ENCODE peak calls at places on chromosomes 12 and 14, in ten cellular contexts. One of them, this sample, is unnamed.

GRCh38 chr12:52533686-52534470 is 13.7 kb upstream of the KRT5 start:
- DNase-seq in A549: no peak
- DNase-seq in transverse colon: no peak
- DNase-seq in kidney epithelial cell: no peak
- DNase-seq in neural progenitor cell: no peak
- DNase-seq in GM13977: no peak
- DNase-seq in lower lobe of right lung: no peak
- DNase-seq in omental fat pad: no peak
- DNase-seq in fibroblast of pulmonary artery: no peak
- DNase-seq in fibroblast of mammary gland: no peak
- DNase-seq in this sample: no peak

GRCh38 chr12:20602671-20603402 is 92.3 kb upstream of the SLCO1C1 start:
- DNase-seq in fibroblast of mammary gland: peak; percentile 84
- DNase-seq in omental fat pad: no peak
- DNase-seq in transverse colon: no peak
- DNase-seq in kidney epithelial cell: peak; percentile 48
- DNase-seq in A549: peak; percentile 18
- DNase-seq in GM13977: no peak
- DNase-seq in lower lobe of right lung: no peak
- DNase-seq in fibroblast of pulmonary artery: peak; percentile 62
- DNase-seq in neural progenitor cell: no peak
- DNase-seq in this sample: no peak

GRCh38 chr14:93736378-93737014 is 51.8 kb downstream of the PRIMA1 start:
- DNase-seq in GM13977: peak; percentile 57
- DNase-seq in omental fat pad: no peak
- DNase-seq in fibroblast of pulmonary artery: no peak
- DNase-seq in transverse colon: no peak
- DNase-seq in neural progenitor cell: peak; percentile 49
- DNase-seq in fibroblast of mammary gland: no peak
- DNase-seq in A549: peak; percentile 45
- DNase-seq in lower lobe of right lung: no peak
- DNase-seq in kidney epithelial cell: no peak
- DNase-seq in this sample: no peak

GRCh38 chr12:93645702-93646101 is 31.5 kb upstream of the CRADD start:
- DNase-seq in fibroblast of mammary gland: peak; percentile 57
- DNase-seq in lower lobe of right lung: no peak
- DNase-seq in A549: no peak
- DNase-seq in kidney epithelial cell: no peak
- DNase-seq in GM13977: no peak
- DNase-seq in neural progenitor cell: no peak
- DNase-seq in omental fat pad: no peak
- DNase-seq in transverse colon: no peak
- DNase-seq in fibroblast of pulmonary artery: peak; percentile 30
- DNase-seq in this sample: no peak

GRCh38 chr12:121334513-121335343 is 17.5 kb downstream of the ANAPC5 start:
- DNase-seq in fibroblast of mammary gland: peak; percentile 82
- DNase-seq in GM13977: peak; percentile 65
- DNase-seq in omental fat pad: no peak
- DNase-seq in transverse colon: no peak
- DNase-seq in A549: peak; percentile 75
- DNase-seq in fibroblast of pulmonary artery: peak; percentile 86
- DNase-seq in kidney epithelial cell: peak; percentile 50
- DNase-seq in neural progenitor cell: peak; percentile 72
- DNase-seq in lower lobe of right lung: no peak
- DNase-seq in this sample: peak; percentile 46

GRCh38 chr12:4562034-4562657 is at the start of gene DYRK4:
- DNase-seq in neural progenitor cell: peak; percentile 98
- DNase-seq in transverse colon: peak; percentile 92
- DNase-seq in fibroblast of mammary gland: peak; percentile 76
- DNase-seq in kidney epithelial cell: peak; percentile 28
- DNase-seq in GM13977: no peak
- DNase-seq in fibroblast of pulmonary artery: peak; percentile 71
- DNase-seq in A549: no peak
- DNase-seq in lower lobe of right lung: peak; percentile 88
- DNase-seq in omental fat pad: peak; percentile 41
- DNase-seq in this sample: no peak

GRCh38 chr12:7970475-7971252 is 34.7 kb upstream of the SLC2A3 start:
- DNase-seq in A549: peak; percentile 87
- DNase-seq in fibroblast of pulmonary artery: peak; percentile 96
- DNase-seq in neural progenitor cell: peak; percentile 98
- DNase-seq in lower lobe of right lung: peak; percentile 95
- DNase-seq in kidney epithelial cell: peak; percentile 50
- DNase-seq in fibroblast of mammary gland: peak; percentile 89
- DNase-seq in omental fat pad: peak; percentile 62
- DNase-seq in GM13977: peak; percentile 77
- DNase-seq in transverse colon: peak; percentile 82
- DNase-seq in this sample: peak; percentile 72

GRCh38 chr12:113777751-113778150 is 188.4 kb downstream of the RBM19 start:
- DNase-seq in fibroblast of mammary gland: no peak
- DNase-seq in lower lobe of right lung: no peak
- DNase-seq in kidney epithelial cell: no peak
- DNase-seq in fibroblast of pulmonary artery: no peak
- DNase-seq in neural progenitor cell: no peak
- DNase-seq in A549: no peak
- DNase-seq in transverse colon: no peak
- DNase-seq in GM13977: no peak
- DNase-seq in omental fat pad: no peak
- DNase-seq in this sample: no peak

GRCh38 chr14:61573748-61574513 is 121.4 kb upstream of the HIF1A start:
- DNase-seq in omental fat pad: no peak
- DNase-seq in kidney epithelial cell: no peak
- DNase-seq in A549: no peak
- DNase-seq in GM13977: no peak
- DNase-seq in transverse colon: no peak
- DNase-seq in fibroblast of mammary gland: peak; percentile 73
- DNase-seq in fibroblast of pulmonary artery: peak; percentile 72
- DNase-seq in neural progenitor cell: no peak
- DNase-seq in lower lobe of right lung: no peak
- DNase-seq in this sample: no peak

GRCh38 chr12:108609535-108610335 is 11.9 kb upstream of the TMEM119 start:
- DNase-seq in neural progenitor cell: no peak
- DNase-seq in fibroblast of mammary gland: peak; percentile 94
- DNase-seq in transverse colon: peak; percentile 67
- DNase-seq in A549: no peak
- DNase-seq in fibroblast of pulmonary artery: peak; percentile 74
- DNase-seq in lower lobe of right lung: peak; percentile 58
- DNase-seq in omental fat pad: no peak
- DNase-seq in GM13977: no peak
- DNase-seq in kidney epithelial cell: no peak
- DNase-seq in this sample: no peak

DNA sequence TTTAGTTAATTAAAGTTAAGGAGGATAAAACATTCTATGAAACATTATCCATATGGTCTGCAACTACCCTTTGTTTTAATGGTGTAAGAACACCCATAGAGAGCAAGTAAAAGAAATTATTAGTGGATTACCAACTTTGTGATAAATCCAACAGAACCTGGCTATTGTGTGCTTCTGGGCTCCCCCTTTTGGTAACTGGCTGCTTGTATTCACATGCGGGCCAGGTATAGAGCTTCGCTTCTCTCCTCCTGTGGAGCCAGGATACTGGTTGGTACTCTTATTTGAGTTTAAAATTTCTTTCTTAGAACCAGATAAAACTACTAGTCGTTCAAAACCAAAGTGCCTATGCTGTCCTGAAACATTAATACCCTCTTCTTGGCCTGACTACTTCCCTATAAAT is 81.0 kb downstream of the PTPRR start:
- DNase-seq in A549: no peak
- DNase-seq in fibroblast of pulmonary artery: no peak
- DNase-seq in transverse colon: no peak
- DNase-seq in kidney epithelial cell: no peak
- DNase-seq in fibroblast of mammary gland: no peak
- DNase-seq in omental fat pad: no peak
- DNase-seq in lower lobe of right lung: no peak
- DNase-seq in neural progenitor cell: no peak
- DNase-seq in GM13977: no peak
- DNase-seq in this sample: no peak
- TF ChIP-seq CTCF in A549: no peak
- TF ChIP-seq CTCF in fibroblast of pulmonary artery: no peak
- TF ChIP-seq CTCF in transverse colon: no peak
- TF ChIP-seq CTCF in kidney epithelial cell: peak; percentile 6
- TF ChIP-seq CTCF in fibroblast of mammary gland: no peak
- TF ChIP-seq CTCF in omental fat pad: no peak
- TF ChIP-seq CTCF in lower lobe of right lung: no peak
- TF ChIP-seq CTCF in neural progenitor cell: peak; percentile 15
- TF ChIP-seq CTCF in GM13977: no peak
- TF ChIP-seq CTCF in this sample: no peak

GRCh38 chr12:98830657-98831056 is 185.6 kb downstream of the APAF1 start:
- DNase-seq in fibroblast of mammary gland: no peak
- DNase-seq in lower lobe of right lung: no peak
- DNase-seq in omental fat pad: no peak
- DNase-seq in transverse colon: no peak
- DNase-seq in kidney epithelial cell: no peak
- DNase-seq in GM13977: no peak
- DNase-seq in fibroblast of pulmonary artery: no peak
- DNase-seq in A549: no peak
- DNase-seq in neural progenitor cell: no peak
- DNase-seq in this sample: no peak
- TF ChIP-seq CTCF in fibroblast of mammary gland: no peak
- TF ChIP-seq CTCF in lower lobe of right lung: no peak
- TF ChIP-seq CTCF in omental fat pad: no peak
- TF ChIP-seq CTCF in transverse colon: no peak
- TF ChIP-seq CTCF in kidney epithelial cell: no peak
- TF ChIP-seq CTCF in GM13977: no peak
- TF ChIP-seq CTCF in fibroblast of pulmonary artery: no peak
- TF ChIP-seq CTCF in A549: no peak
- TF ChIP-seq CTCF in neural progenitor cell: no peak
- TF ChIP-seq CTCF in this sample: no peak

GRCh38 chr12:1630081-1630826 is 1.2 kb downstream of the WNT5B start:
- DNase-seq in lower lobe of right lung: peak; percentile 60
- DNase-seq in transverse colon: peak; percentile 59
- DNase-seq in fibroblast of mammary gland: peak; percentile 40
- DNase-seq in A549: peak; percentile 37
- DNase-seq in kidney epithelial cell: no peak
- DNase-seq in GM13977: peak; percentile 52
- DNase-seq in omental fat pad: no peak
- DNase-seq in neural progenitor cell: peak; percentile 69
- DNase-seq in fibroblast of pulmonary artery: no peak
- DNase-seq in this sample: no peak
- TF ChIP-seq CTCF in lower lobe of right lung: peak; percentile 6
- TF ChIP-seq CTCF in transverse colon: peak; percentile 10
- TF ChIP-seq CTCF in fibroblast of mammary gland: no peak
- TF ChIP-seq CTCF in A549: peak; percentile 15
- TF ChIP-seq CTCF in kidney epithelial cell: peak; percentile 40
- TF ChIP-seq CTCF in GM13977: peak; percentile 26
- TF ChIP-seq CTCF in omental fat pad: no peak
- TF ChIP-seq CTCF in neural progenitor cell: peak; percentile 24
- TF ChIP-seq CTCF in fibroblast of pulmonary artery: no peak
- TF ChIP-seq CTCF in this sample: no peak

GRCh38 chr14:67529947-67530935 is 2.8 kb upstream of the PLEKHH1 start:
- DNase-seq in GM13977: no peak
- DNase-seq in transverse colon: no peak
- DNase-seq in A549: no peak
- DNase-seq in kidney epithelial cell: no peak
- DNase-seq in omental fat pad: no peak
- DNase-seq in fibroblast of pulmonary artery: no peak
- DNase-seq in fibroblast of mammary gland: no peak
- DNase-seq in lower lobe of right lung: no peak
- DNase-seq in neural progenitor cell: no peak
- DNase-seq in this sample: no peak

GRCh38 chr14:67532606-67532997 is 488 bp upstream of the PLEKHH1 start:
- DNase-seq in transverse colon: no peak
- DNase-seq in fibroblast of pulmonary artery: no peak
- DNase-seq in omental fat pad: no peak
- DNase-seq in fibroblast of mammary gland: no peak
- DNase-seq in kidney epithelial cell: no peak
- DNase-seq in GM13977: no peak
- DNase-seq in A549: no peak
- DNase-seq in neural progenitor cell: no peak
- DNase-seq in lower lobe of right lung: no peak
- DNase-seq in this sample: no peak

GRCh38 chr14:67536087-67536486 is 3.0 kb downstream of the PLEKHH1 start:
- DNase-seq in omental fat pad: no peak
- DNase-seq in A549: no peak
- DNase-seq in lower lobe of right lung: no peak
- DNase-seq in kidney epithelial cell: no peak
- DNase-seq in GM13977: no peak
- DNase-seq in neural progenitor cell: no peak
- DNase-seq in fibroblast of mammary gland: no peak
- DNase-seq in fibroblast of pulmonary artery: no peak
- DNase-seq in transverse colon: no peak
- DNase-seq in this sample: no peak

GRCh38 chr14:67533754-67534085 is 630 bp downstream of the PLEKHH1 start:
- DNase-seq in kidney epithelial cell: no peak
- DNase-seq in neural progenitor cell: peak; percentile 57
- DNase-seq in transverse colon: peak; percentile 36
- DNase-seq in lower lobe of right lung: no peak
- DNase-seq in fibroblast of pulmonary artery: no peak
- DNase-seq in GM13977: no peak
- DNase-seq in A549: no peak
- DNase-seq in omental fat pad: no peak
- DNase-seq in fibroblast of mammary gland: no peak
- DNase-seq in this sample: no peak

GRCh38 chr14:67532998-67533753 is at the start of gene PLEKHH1:
- DNase-seq in neural progenitor cell: peak; percentile 88
- DNase-seq in lower lobe of right lung: peak; percentile 85
- DNase-seq in kidney epithelial cell: no peak
- DNase-seq in fibroblast of mammary gland: peak; percentile 61
- DNase-seq in transverse colon: peak; percentile 88
- DNase-seq in A549: peak; percentile 87
- DNase-seq in fibroblast of pulmonary artery: peak; percentile 61
- DNase-seq in GM13977: peak; percentile 84
- DNase-seq in omental fat pad: no peak
- DNase-seq in this sample: peak; percentile 77
- TF ChIP-seq CTCF in neural progenitor cell: peak; percentile 46
- TF ChIP-seq CTCF in lower lobe of right lung: no peak
- TF ChIP-seq CTCF in kidney epithelial cell: no peak
- TF ChIP-seq CTCF in fibroblast of mammary gland: no peak
- TF ChIP-seq CTCF in transverse colon: no peak
- TF ChIP-seq CTCF in A549: no peak
- TF ChIP-seq CTCF in fibroblast of pulmonary artery: no peak
- TF ChIP-seq CTCF in GM13977: no peak
- TF ChIP-seq CTCF in omental fat pad: no peak
- TF ChIP-seq CTCF in this sample: no peak

GRCh38 chr12:44497044-44497443 is 379.1 kb downstream of the NELL2 start:
- DNase-seq in GM13977: no peak
- DNase-seq in fibroblast of pulmonary artery: no peak
- DNase-seq in transverse colon: no peak
- DNase-seq in neural progenitor cell: peak; percentile 21
- DNase-seq in omental fat pad: no peak
- DNase-seq in A549: no peak
- DNase-seq in kidney epithelial cell: no peak
- DNase-seq in fibroblast of mammary gland: no peak
- DNase-seq in lower lobe of right lung: no peak
- DNase-seq in this sample: no peak
- TF ChIP-seq CTCF in GM13977: no peak
- TF ChIP-seq CTCF in fibroblast of pulmonary artery: no peak
- TF ChIP-seq CTCF in transverse colon: no peak
- TF ChIP-seq CTCF in neural progenitor cell: peak; percentile 50
- TF ChIP-seq CTCF in omental fat pad: no peak
- TF ChIP-seq CTCF in A549: no peak
- TF ChIP-seq CTCF in kidney epithelial cell: peak; percentile 19
- TF ChIP-seq CTCF in fibroblast of mammary gland: no peak
- TF ChIP-seq CTCF in lower lobe of right lung: no peak
- TF ChIP-seq CTCF in this sample: no peak

This sample was measured in D721Med.